ENCODE peak calls at places on chromosome 20, in five cellular contexts. One of them, this sample, is unnamed.

GRCh38 chr20:18224968-18225568 is 63.3 kb upstream of the ZNF133 start:
- ATAC-seq in right cardiac atrium: peak
- ATAC-seq in HCT116: peak
- ATAC-seq in T-cell: no peak
- ATAC-seq in sciatic nerve: peak
- ATAC-seq in this sample: peak

GRCh38 chr20:58650181-58650775 is 805 bp upstream of the STX16 start:
- ATAC-seq in right cardiac atrium: peak
- ATAC-seq in HCT116: no peak
- ATAC-seq in T-cell: peak
- ATAC-seq in sciatic nerve: peak
- ATAC-seq in this sample: no peak

GRCh38 chr20:50824137-50824536 is 29.3 kb downstream of the BCAS4 start:
- ATAC-seq in right cardiac atrium: peak
- ATAC-seq in HCT116: peak
- ATAC-seq in T-cell: no peak
- ATAC-seq in sciatic nerve: peak
- ATAC-seq in this sample: no peak

GRCh38 chr20:4889446-4889845 is 111.9 kb downstream of the SLC23A2 start:
- ATAC-seq in right cardiac atrium: no peak
- ATAC-seq in HCT116: no peak
- ATAC-seq in T-cell: no peak
- ATAC-seq in sciatic nerve: no peak
- ATAC-seq in this sample: no peak

GRCh38 chr20:55935448-55936221 is 69.7 kb downstream of the CBLN4 start:
- ATAC-seq in right cardiac atrium: no peak
- ATAC-seq in HCT116: no peak
- ATAC-seq in T-cell: no peak
- ATAC-seq in sciatic nerve: peak
- ATAC-seq in this sample: peak

GRCh38 chr20:603116-603640 is 6.9 kb downstream of the TCF15 start:
- ATAC-seq in right cardiac atrium: peak
- ATAC-seq in HCT116: peak
- ATAC-seq in T-cell: no peak
- ATAC-seq in sciatic nerve: no peak
- ATAC-seq in this sample: no peak

GRCh38 chr20:50304501-50304856 is 113.8 kb downstream of the CEBPB start:
- ATAC-seq in right cardiac atrium: peak
- ATAC-seq in HCT116: no peak
- ATAC-seq in T-cell: no peak
- ATAC-seq in sciatic nerve: peak
- ATAC-seq in this sample: peak

GRCh38 chr20:22446613-22447447 is 137.5 kb downstream of the FOXA2 start:
- ATAC-seq in right cardiac atrium: no peak
- ATAC-seq in HCT116: no peak
- ATAC-seq in T-cell: no peak
- ATAC-seq in sciatic nerve: no peak
- ATAC-seq in this sample: no peak

GRCh38 chr20:62337558-62338293 is 29.4 kb downstream of the LAMA5 start:
- ATAC-seq in right cardiac atrium: peak
- ATAC-seq in HCT116: no peak
- ATAC-seq in T-cell: no peak
- ATAC-seq in sciatic nerve: peak
- ATAC-seq in this sample: no peak

GRCh38 chr20:45085867-45086266 is 15.1 kb downstream of the KCNS1 start:
- ATAC-seq in right cardiac atrium: no peak
- ATAC-seq in HCT116: no peak
- ATAC-seq in T-cell: no peak
- ATAC-seq in sciatic nerve: no peak
- ATAC-seq in this sample: no peak

GRCh38 chr20:50595433-50595895 is 85.3 kb downstream of the PTPN1 start:
- ATAC-seq in right cardiac atrium: no peak
- ATAC-seq in HCT116: no peak
- ATAC-seq in T-cell: no peak
- ATAC-seq in sciatic nerve: no peak
- ATAC-seq in this sample: no peak

GRCh38 chr20:34724172-34724571 is 20.0 kb downstream of the TP53INP2 start:
- ATAC-seq in right cardiac atrium: peak
- ATAC-seq in HCT116: no peak
- ATAC-seq in T-cell: no peak
- ATAC-seq in sciatic nerve: no peak
- ATAC-seq in this sample: no peak

GRCh38 chr20:63411898-63412631 is 50.9 kb upstream of the CHRNA4 start:
- ATAC-seq in right cardiac atrium: no peak
- ATAC-seq in HCT116: no peak
- ATAC-seq in T-cell: no peak
- ATAC-seq in sciatic nerve: no peak
- ATAC-seq in this sample: no peak

GRCh38 chr20:62902926-62903615 is 23.2 kb downstream of the DIDO1 start:
- ATAC-seq in right cardiac atrium: no peak
- ATAC-seq in HCT116: no peak
- ATAC-seq in T-cell: no peak
- ATAC-seq in sciatic nerve: no peak
- ATAC-seq in this sample: no peak

GRCh38 chr20:33308668-33309067 is 25.7 kb downstream of the BPIFB1 start:
- ATAC-seq in right cardiac atrium: no peak
- ATAC-seq in HCT116: no peak
- ATAC-seq in T-cell: no peak
- ATAC-seq in sciatic nerve: no peak
- ATAC-seq in this sample: no peak

GRCh38 chr20:34473262-34473883 is 42.8 kb upstream of the DYNLRB1 start:
- ATAC-seq in right cardiac atrium: peak
- ATAC-seq in HCT116: peak
- ATAC-seq in T-cell: no peak
- ATAC-seq in sciatic nerve: peak
- ATAC-seq in this sample: peak

GRCh38 chr20:47561175-47561574 is 59.5 kb downstream of the NCOA3 start:
- ATAC-seq in right cardiac atrium: peak
- ATAC-seq in HCT116: no peak
- ATAC-seq in T-cell: no peak
- ATAC-seq in sciatic nerve: peak
- ATAC-seq in this sample: peak

GRCh38 chr20:531608-532007 is 12.0 kb downstream of the CSNK2A1 start:
- ATAC-seq in right cardiac atrium: no peak
- ATAC-seq in HCT116: no peak
- ATAC-seq in T-cell: no peak
- ATAC-seq in sciatic nerve: no peak
- ATAC-seq in this sample: no peak

GRCh38 chr20:35796556-35796955 is 24.7 kb downstream of the PHF20 start:
- ATAC-seq in right cardiac atrium: peak
- ATAC-seq in HCT116: no peak
- ATAC-seq in T-cell: peak
- ATAC-seq in sciatic nerve: no peak
- ATAC-seq in this sample: no peak

GRCh38 chr20:43119720-43120119 is 70.0 kb downstream of the PTPRT start:
- ATAC-seq in right cardiac atrium: no peak
- ATAC-seq in HCT116: no peak
- ATAC-seq in T-cell: no peak
- ATAC-seq in sciatic nerve: no peak
- ATAC-seq in this sample: no peak

GRCh38 chr20:49074521-49074920 is 28.4 kb downstream of the CSE1L start:
- ATAC-seq in right cardiac atrium: no peak
- ATAC-seq in HCT116: no peak
- ATAC-seq in T-cell: no peak
- ATAC-seq in sciatic nerve: no peak
- ATAC-seq in this sample: no peak

GRCh38 chr20:34301587-34302311 is 1.4 kb downstream of the AHCY start:
- ATAC-seq in right cardiac atrium: no peak
- ATAC-seq in HCT116: no peak
- ATAC-seq in T-cell: no peak
- ATAC-seq in sciatic nerve: no peak
- ATAC-seq in this sample: no peak

GRCh38 chr20:21941941-21942805 is 236.7 kb downstream of the PAX1 start:
- ATAC-seq in right cardiac atrium: no peak
- ATAC-seq in HCT116: no peak
- ATAC-seq in T-cell: no peak
- ATAC-seq in sciatic nerve: peak
- ATAC-seq in this sample: no peak

GRCh38 chr20:2093883-2094282 is 7.7 kb upstream of the STK35 start:
- ATAC-seq in right cardiac atrium: no peak
- ATAC-seq in HCT116: no peak
- ATAC-seq in T-cell: no peak
- ATAC-seq in sciatic nerve: no peak
- ATAC-seq in this sample: no peak

GRCh38 chr20:14878676-14879019 is 541.2 kb upstream of the FLRT3 start:
- ATAC-seq in right cardiac atrium: no peak
- ATAC-seq in HCT116: no peak
- ATAC-seq in T-cell: no peak
- ATAC-seq in sciatic nerve: no peak
- ATAC-seq in this sample: no peak

GRCh38 chr20:49627329-49627761 is 59.4 kb upstream of the PTGIS start:
- ATAC-seq in right cardiac atrium: no peak
- ATAC-seq in HCT116: peak
- ATAC-seq in T-cell: no peak
- ATAC-seq in sciatic nerve: no peak
- ATAC-seq in this sample: no peak

GRCh38 chr20:58906894-58907293 is 54.4 kb downstream of the GNAS start:
- ATAC-seq in right cardiac atrium: no peak
- ATAC-seq in HCT116: no peak
- ATAC-seq in T-cell: no peak
- ATAC-seq in sciatic nerve: peak
- ATAC-seq in this sample: no peak